ENCODE peak calls at places on chromosomes 6 and 20, in eight cellular contexts. Y, H, T, K, M, Q, F and Z are unnamed samples.

GRCh38 chr20:64212750-64213149 is 42.8 kb upstream of the PCMTD2 start:
- DNase-seq in T (no peak), K (no peak), Y (no peak), Q (no peak), H (no peak), M (no peak), F (no peak), Z (no peak)

GRCh38 chr6:72267470-72267869 is 354.4 kb upstream of the KCNQ5 start:
- DNase-seq in Y (no peak), K (no peak), F (no peak), M (no peak), H (no peak), Q (no peak), T (no peak), Z (no peak)

GRCh38 chr6:126477678-126478077 is 137.8 kb downstream of the CENPW start:
- DNase-seq in K (no peak), H (no peak), Q (no peak), M (no peak), Y (no peak), F (no peak), T (peak; percentile 26), Z (no peak)

GRCh38 chr20:38674178-38675133 is 49.8 kb upstream of the SLC32A1 start:
- DNase-seq in H (no peak), K (no peak), T (peak; percentile 82), F (no peak), Y (no peak), M (peak; percentile 30), Q (peak; percentile 45), Z (peak; percentile 93)

GRCh38 chr6:118813795-118814194 is 80.2 kb upstream of the ASF1A start:
- DNase-seq in T (no peak), F (peak; percentile 12), M (no peak), K (no peak), H (no peak), Q (no peak), Y (no peak), Z (no peak)

GRCh38 chr6:113380591-113380990 is 476.6 kb upstream of the MARCKS start:
- DNase-seq in Y (no peak), Q (no peak), M (no peak), H (no peak), T (no peak), K (no peak), F (no peak), Z (no peak)

GRCh38 chr6:112384511-112384910 is 37.4 kb downstream of the RFPL4B start:
- DNase-seq in T (no peak), H (no peak), F (no peak), Y (no peak), Q (no peak), K (no peak), M (no peak), Z (no peak)

GRCh38 chr20:23149623-23150279 is 63.6 kb upstream of the CD93 start:
- DNase-seq in K (peak; percentile 31), F (no peak), Q (no peak), Y (no peak), T (no peak), M (no peak), H (no peak), Z (no peak)

GRCh38 chr20:760751-761417 is 7.4 kb downstream of the SLC52A3 start:
- DNase-seq in Q (no peak), Y (no peak), H (no peak), F (no peak), M (no peak), T (peak; percentile 65), K (no peak), Z (peak; percentile 85)

GRCh38 chr6:134363323-134364039 is 45.6 kb upstream of the SGK1 start:
- DNase-seq in Y (no peak), T (no peak), Q (no peak), F (no peak), K (peak; percentile 83), H (no peak), M (no peak), Z (no peak)